ENCODE peak calls at places on chromosomes 3 and 15, in five cellular contexts. H is coronary artery, F is BJ, M is anterior cingulate cortex, U is NCI-H1105 treated with DMSO at 0.1 percent for 48 hours. X is an unnamed sample.
A peak's percentile ranks its signal among the peaks of the same experiment; 100 is the strongest.

GRCh38 chr3:195172285-195172684 is 98.7 kb downstream of the XXYLT1 start:
- DNase-seq in H (no peak), F (no peak), U (no peak), M (no peak), X (no peak)

GRCh38 chr3:4493931-4494806 is 1.0 kb downstream of the ITPR1 start:
- DNase-seq in U (no peak), M (peak; percentile 15), F (no peak), H (no peak), X (no peak)

GRCh38 chr3:188349963-188350332 is 196.0 kb downstream of the LPP start:
- DNase-seq in U (no peak), H (no peak), M (no peak), F (no peak), X (no peak)

GRCh38 chr3:17605032-17605431 is 137.4 kb downstream of the TBC1D5 start:
- DNase-seq in M (no peak), F (peak; percentile 31), U (no peak), H (no peak), X (no peak)

GRCh38 chr3:146889616-146890015 is 284.5 kb upstream of the PLSCR5 start:
- DNase-seq in H (no peak), M (no peak), F (no peak), U (peak; percentile 79), X (no peak)

GRCh38 chr3:51389423-51390183 is 1.5 kb upstream of the RBM15B start:
- DNase-seq in M (no peak), F (no peak), H (peak; percentile 76), U (peak; percentile 27), X (peak; percentile 61)

GRCh38 chr15:38129531-38130199 is 123.0 kb upstream of the SPRED1 start:
- DNase-seq in U (no peak), M (peak; percentile 79), F (peak; percentile 99), H (peak; percentile 88), X (peak; percentile 38)

GRCh38 chr15:101641894-101642293 is 10.3 kb downstream of the TM2D3 start:
- DNase-seq in U (peak; percentile 26), F (no peak), M (no peak), H (no peak), X (peak; percentile 34)

GRCh38 chr3:158097571-158098553 is 8.4 kb downstream of the SHOX2 start:
- DNase-seq in M (no peak), F (no peak), U (peak; percentile 96), H (no peak), X (peak; percentile 92)

GRCh38 chr3:30124435-30125390 is 481.7 kb upstream of the TGFBR2 start:
- DNase-seq in F (no peak), U (peak; percentile 57), H (no peak), M (no peak), X (no peak)

GRCh38 chr3:168436327-168436726 is 340.6 kb upstream of the GOLIM4 start:
- DNase-seq in F (no peak), H (no peak), U (no peak), M (no peak), X (no peak)

GRCh38 chr15:66148187-66148586 is 105.4 kb downstream of the MEGF11 start:
- DNase-seq in U (no peak), F (no peak), H (no peak), M (no peak), X (no peak)

GRCh38 chr3:151296226-151296625 is 17.9 kb upstream of the P2RY14 start:
- DNase-seq in U (no peak), H (no peak), M (no peak), F (no peak), X (no peak)

GRCh38 chr3:49602877-49603411 is 48.7 kb downstream of the BSN start:
- DNase-seq in M (no peak), F (no peak), H (no peak), U (no peak), X (no peak)

GRCh38 chr3:148601766-148602685 is 95.7 kb upstream of the AGTR1 start:
- DNase-seq in F (no peak), H (no peak), M (no peak), U (no peak), X (no peak)

GRCh38 chr15:77030042-77030927 is 35.4 kb downstream of the PSTPIP1 start:
- DNase-seq in H (peak; percentile 66), U (no peak), F (no peak), M (no peak), X (no peak)

GRCh38 chr15:83775738-83776137 is 121.8 kb downstream of the ADAMTSL3 start:
- DNase-seq in M (no peak), U (no peak), F (no peak), H (no peak), X (no peak)

GRCh38 chr15:75606711-75607684 is 18.5 kb downstream of the SNUPN start:
- DNase-seq in H (no peak), U (no peak), M (no peak), F (no peak), X (no peak)

GRCh38 chr3:40764722-40765121 is 240.0 kb downstream of the ZNF621 start:
- DNase-seq in M (no peak), F (no peak), H (no peak), U (no peak), X (no peak)

GRCh38 chr3:23601020-23601822 is 204.5 kb upstream of the UBE2E1 start:
- DNase-seq in H (no peak), M (no peak), U (no peak), F (no peak), X (no peak)

X was measured in germinal center.